ENCODE peak calls at places on chromosomes 2 and 18, in four cellular contexts. One of them, this sample, is unnamed.

GRCh38 chr18:14914771-14915170 is 166.8 kb downstream of the ANKRD30B start:
- DNase-seq in suprapubic skin: no peak
- DNase-seq in RWPE1: no peak
- DNase-seq in type B pancreatic cell: no peak
- DNase-seq in this sample: no peak

GRCh38 chr2:5094192-5094591 is 598.0 kb upstream of the SOX11 start:
- DNase-seq in suprapubic skin: no peak
- DNase-seq in RWPE1: no peak
- DNase-seq in type B pancreatic cell: no peak
- DNase-seq in this sample: no peak

GRCh38 chr18:55833543-55833942 is 245.6 kb upstream of the TCF4 start:
- DNase-seq in suprapubic skin: no peak
- DNase-seq in RWPE1: peak
- DNase-seq in type B pancreatic cell: no peak
- DNase-seq in this sample: no peak

GRCh38 chr2:71794611-71795010 is 341.2 kb downstream of the DYSF start:
- DNase-seq in suprapubic skin: no peak
- DNase-seq in RWPE1: no peak
- DNase-seq in type B pancreatic cell: no peak
- DNase-seq in this sample: no peak

GRCh38 chr2:28624798-28625701 is 126.6 kb upstream of the PPP1CB start:
- DNase-seq in suprapubic skin: peak
- DNase-seq in RWPE1: no peak
- DNase-seq in type B pancreatic cell: no peak
- DNase-seq in this sample: peak

GRCh38 chr18:75854174-75854573 is 426.7 kb upstream of the SMIM21 start:
- DNase-seq in suprapubic skin: no peak
- DNase-seq in RWPE1: no peak
- DNase-seq in type B pancreatic cell: no peak
- DNase-seq in this sample: no peak

GRCh38 chr2:16386431-16386830 is 279.2 kb downstream of the CYRIA start:
- DNase-seq in suprapubic skin: no peak
- DNase-seq in RWPE1: no peak
- DNase-seq in type B pancreatic cell: no peak
- DNase-seq in this sample: no peak

GRCh38 chr2:99861376-99861760 is 281.0 kb downstream of the AFF3 start:
- DNase-seq in suprapubic skin: no peak
- DNase-seq in RWPE1: no peak
- DNase-seq in type B pancreatic cell: no peak
- DNase-seq in this sample: no peak

GRCh38 chr2:45782436-45782835 is 131.0 kb downstream of the PRKCE start:
- DNase-seq in suprapubic skin: no peak
- DNase-seq in RWPE1: no peak
- DNase-seq in type B pancreatic cell: no peak
- DNase-seq in this sample: no peak

DNA sequence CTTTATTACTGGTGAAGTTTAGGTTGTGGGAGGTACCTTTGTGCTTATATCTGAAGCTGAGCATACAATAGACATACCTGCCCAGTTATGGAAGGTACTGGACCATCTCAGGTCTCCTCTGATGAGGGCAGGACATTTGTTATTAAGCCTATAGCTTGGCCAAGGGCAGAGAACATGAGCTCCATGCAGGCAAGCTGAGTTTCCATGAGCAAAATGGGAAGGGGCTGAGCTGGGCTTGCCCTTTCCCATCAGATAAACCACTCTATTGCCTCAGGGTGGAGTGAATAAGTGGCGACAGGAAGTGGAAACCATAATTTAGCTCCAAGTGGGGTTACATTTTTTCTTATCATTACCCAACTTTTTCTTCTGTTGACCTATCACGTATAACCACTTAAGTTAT is 39.9 kb upstream of the EML6 start:
- DNase-seq in suprapubic skin: no peak
- DNase-seq in RWPE1: no peak
- DNase-seq in type B pancreatic cell: no peak
- DNase-seq in this sample: no peak
- TF ChIP-seq CTCF in suprapubic skin: no peak
- TF ChIP-seq CTCF in RWPE1: no peak
- TF ChIP-seq CTCF in type B pancreatic cell: no peak
- TF ChIP-seq CTCF in this sample: no peak

GRCh38 chr18:48668466-48669179 is 129.8 kb downstream of the CTIF start:
- DNase-seq in suprapubic skin: peak
- DNase-seq in RWPE1: no peak
- DNase-seq in type B pancreatic cell: no peak
- DNase-seq in this sample: no peak
- TF ChIP-seq CTCF in suprapubic skin: no peak
- TF ChIP-seq CTCF in RWPE1: no peak
- TF ChIP-seq CTCF in type B pancreatic cell: no peak
- TF ChIP-seq CTCF in this sample: no peak

GRCh38 chr18:79798346-79798998 is 734 bp downstream of the KCNG2 start:
- DNase-seq in suprapubic skin: no peak
- DNase-seq in RWPE1: no peak
- DNase-seq in type B pancreatic cell: peak
- DNase-seq in this sample: no peak

GRCh38 chr18:79796531-79797390 is 977 bp upstream of the KCNG2 start:
- DNase-seq in suprapubic skin: no peak
- DNase-seq in RWPE1: no peak
- DNase-seq in type B pancreatic cell: no peak
- DNase-seq in this sample: no peak

GRCh38 chr18:79796016-79796415 is 1.7 kb upstream of the KCNG2 start:
- DNase-seq in suprapubic skin: no peak
- DNase-seq in RWPE1: no peak
- DNase-seq in type B pancreatic cell: no peak
- DNase-seq in this sample: no peak

GRCh38 chr18:79798999-79799370 is 1.2 kb downstream of the KCNG2 start:
- DNase-seq in suprapubic skin: no peak
- DNase-seq in RWPE1: no peak
- DNase-seq in type B pancreatic cell: peak
- DNase-seq in this sample: no peak

DNA sequence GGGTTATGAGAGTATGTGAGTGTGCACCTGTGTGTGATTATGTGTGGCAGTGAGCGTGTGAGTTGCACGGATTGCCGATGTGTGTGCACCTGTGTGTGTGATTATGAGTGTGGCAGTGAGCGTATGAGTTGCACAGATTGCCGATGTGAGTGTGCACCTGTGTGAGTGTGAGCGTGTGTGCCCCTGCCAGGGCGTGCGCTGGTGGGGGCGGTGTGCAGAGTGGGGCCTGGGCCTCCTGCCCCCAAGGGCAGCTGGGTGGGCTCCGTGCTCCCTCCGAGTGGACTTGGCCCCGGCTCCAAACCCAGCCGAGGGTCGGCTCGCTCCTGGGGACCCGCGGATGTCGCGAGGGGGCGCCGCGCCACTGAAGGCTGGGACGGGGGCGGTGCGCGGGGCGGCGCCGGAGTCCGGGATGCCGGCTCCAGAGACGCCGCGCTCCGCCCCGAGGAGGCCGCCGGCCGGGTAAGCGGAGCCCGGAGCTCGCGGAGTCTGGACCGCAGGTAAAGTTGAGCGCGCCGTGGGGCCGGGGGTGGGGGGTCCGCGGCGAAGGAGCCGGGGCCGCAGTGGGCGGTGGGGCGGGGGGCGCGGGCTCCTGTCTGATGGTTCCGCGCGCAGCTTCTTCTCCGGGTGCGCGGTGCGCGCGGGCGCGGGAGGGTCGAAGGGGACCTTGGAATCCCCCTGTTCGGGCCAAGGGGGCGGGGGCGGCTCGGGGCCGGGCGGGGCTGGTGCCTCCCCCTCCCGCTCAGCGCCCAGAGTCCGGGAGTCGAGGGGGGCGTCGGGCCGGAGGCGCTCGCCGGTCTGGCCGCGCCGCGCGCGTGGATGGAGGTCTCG is at the start of gene KCNG2:
- DNase-seq in suprapubic skin: no peak
- DNase-seq in RWPE1: peak
- DNase-seq in type B pancreatic cell: peak
- DNase-seq in this sample: no peak
- TF ChIP-seq CTCF in suprapubic skin: no peak
- TF ChIP-seq CTCF in RWPE1: no peak
- TF ChIP-seq CTCF in type B pancreatic cell: peak
- TF ChIP-seq CTCF in this sample: no peak

GRCh38 chr2:52821631-52822030 is 946.0 kb upstream of the CHAC2 start:
- DNase-seq in suprapubic skin: no peak
- DNase-seq in RWPE1: no peak
- DNase-seq in type B pancreatic cell: no peak
- DNase-seq in this sample: no peak
- TF ChIP-seq CTCF in suprapubic skin: no peak
- TF ChIP-seq CTCF in RWPE1: no peak
- TF ChIP-seq CTCF in type B pancreatic cell: no peak
- TF ChIP-seq CTCF in this sample: no peak

GRCh38 chr2:102235042-102235473 is 48.2 kb downstream of the IL1RL2 start:
- DNase-seq in suprapubic skin: no peak
- DNase-seq in RWPE1: no peak
- DNase-seq in type B pancreatic cell: no peak
- DNase-seq in this sample: no peak

GRCh38 chr2:102237176-102237575 is 50.4 kb downstream of the IL1RL2 start:
- DNase-seq in suprapubic skin: no peak
- DNase-seq in RWPE1: no peak
- DNase-seq in type B pancreatic cell: no peak
- DNase-seq in this sample: no peak

GRCh38 chr2:102236132-102236531 is 49.3 kb downstream of the IL1RL2 start:
- DNase-seq in suprapubic skin: no peak
- DNase-seq in RWPE1: no peak
- DNase-seq in type B pancreatic cell: no peak
- DNase-seq in this sample: no peak

GRCh38 chr2:102233132-102233884 is 46.5 kb downstream of the IL1RL2 start:
- DNase-seq in suprapubic skin: no peak
- DNase-seq in RWPE1: no peak
- DNase-seq in type B pancreatic cell: no peak
- DNase-seq in this sample: no peak

DNA sequence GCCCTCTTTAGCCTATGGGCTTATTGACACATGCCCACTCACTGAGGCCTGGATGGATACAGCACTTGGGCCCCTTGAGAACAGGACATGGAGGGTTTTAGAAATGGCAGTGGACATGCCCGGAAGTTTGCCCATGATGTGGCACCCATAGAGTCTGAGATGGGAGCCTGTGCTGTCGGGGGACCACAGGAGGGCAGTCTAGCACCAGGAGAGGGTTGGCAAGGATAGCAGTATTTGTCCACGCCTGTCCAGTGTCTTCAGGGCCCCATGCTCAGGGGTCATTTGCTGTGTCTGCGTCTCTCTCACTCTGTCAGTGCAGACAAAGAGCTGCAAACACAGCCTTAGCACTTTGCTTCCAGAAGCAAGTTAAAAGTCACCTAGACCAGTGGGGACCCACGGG is 48.7 kb downstream of the IL1RL2 start:
- DNase-seq in suprapubic skin: no peak
- DNase-seq in RWPE1: no peak
- DNase-seq in type B pancreatic cell: no peak
- DNase-seq in this sample: peak
- TF ChIP-seq CTCF in suprapubic skin: no peak
- TF ChIP-seq CTCF in RWPE1: no peak
- TF ChIP-seq CTCF in type B pancreatic cell: peak
- TF ChIP-seq CTCF in this sample: no peak

GRCh38 chr18:36401462-36401861 is 103.9 kb downstream of the FHOD3 start:
- DNase-seq in suprapubic skin: no peak
- DNase-seq in RWPE1: no peak
- DNase-seq in type B pancreatic cell: no peak
- DNase-seq in this sample: no peak
- TF ChIP-seq CTCF in suprapubic skin: no peak
- TF ChIP-seq CTCF in RWPE1: no peak
- TF ChIP-seq CTCF in type B pancreatic cell: no peak
- TF ChIP-seq CTCF in this sample: no peak

DNA sequence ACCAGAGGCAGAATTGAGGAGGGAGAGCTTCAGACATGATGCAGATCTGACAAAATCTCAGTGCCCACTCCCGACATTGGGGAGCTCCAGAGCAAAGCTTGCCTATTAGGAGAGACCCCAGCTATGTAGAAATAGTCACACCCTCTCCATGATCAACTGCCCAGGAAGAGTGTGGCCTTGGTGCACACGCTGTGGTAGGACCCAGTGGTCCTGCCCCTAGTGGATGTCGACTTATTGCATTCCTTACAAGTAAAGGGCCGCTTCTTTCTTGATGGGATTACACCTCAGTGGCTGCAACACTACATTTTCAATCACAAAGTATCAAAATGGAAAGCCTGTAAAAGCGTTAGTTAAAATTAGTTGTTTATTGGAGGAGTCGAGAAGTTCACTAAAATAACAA is 64.2 kb downstream of the VRK2 start:
- DNase-seq in suprapubic skin: no peak
- DNase-seq in RWPE1: no peak
- DNase-seq in type B pancreatic cell: no peak
- DNase-seq in this sample: no peak
- TF ChIP-seq CTCF in suprapubic skin: no peak
- TF ChIP-seq CTCF in RWPE1: no peak
- TF ChIP-seq CTCF in type B pancreatic cell: no peak
- TF ChIP-seq CTCF in this sample: no peak

GRCh38 chr2:126657636-126658315 is 1.8 kb downstream of the GYPC start:
- DNase-seq in suprapubic skin: peak
- DNase-seq in RWPE1: peak
- DNase-seq in type B pancreatic cell: no peak
- DNase-seq in this sample: peak
- TF ChIP-seq CTCF in suprapubic skin: no peak
- TF ChIP-seq CTCF in RWPE1: no peak
- TF ChIP-seq CTCF in type B pancreatic cell: peak
- TF ChIP-seq CTCF in this sample: no peak

GRCh38 chr2:237686659-237687136 is 59.3 kb downstream of the LRRFIP1 start:
- DNase-seq in suprapubic skin: no peak
- DNase-seq in RWPE1: no peak
- DNase-seq in type B pancreatic cell: no peak
- DNase-seq in this sample: no peak
- TF ChIP-seq CTCF in suprapubic skin: no peak
- TF ChIP-seq CTCF in RWPE1: no peak
- TF ChIP-seq CTCF in type B pancreatic cell: peak
- TF ChIP-seq CTCF in this sample: peak